ENCODE peak calls at places on chromosomes 13 and 19, in four cellular contexts. One of them, this sample, is unnamed.

GRCh38 chr19:6271251-6271650 is 8.5 kb downstream of the MLLT1 start:
- DNase-seq in stimulated activated CD4-positive, alpha-beta T cell treated with anti-CD3 and anti-CD28 coated beads, Interleukin-4, amount 100 ng/mL, for 48 hours: no peak
- DNase-seq in astrocyte of the cerebellum: no peak
- DNase-seq in HEK293T: peak
- DNase-seq in this sample: no peak

GRCh38 chr13:103876571-103876970 is 810.4 kb upstream of the SLC10A2 start:
- DNase-seq in stimulated activated CD4-positive, alpha-beta T cell treated with anti-CD3 and anti-CD28 coated beads, Interleukin-4, amount 100 ng/mL, for 48 hours: no peak
- DNase-seq in astrocyte of the cerebellum: no peak
- DNase-seq in HEK293T: no peak
- DNase-seq in this sample: no peak

GRCh38 chr19:16303755-16304154 is 20.9 kb upstream of the KLF2 start:
- DNase-seq in HEK293T: no peak
- DNase-seq in stimulated activated CD4-positive, alpha-beta T cell treated with anti-CD3 and anti-CD28 coated beads, Interleukin-4, amount 100 ng/mL, for 48 hours: no peak
- DNase-seq in astrocyte of the cerebellum: no peak
- DNase-seq in this sample: no peak

GRCh38 chr19:1407662-1408299 is 395 bp downstream of the DAZAP1 start:
- DNase-seq in stimulated activated CD4-positive, alpha-beta T cell treated with anti-CD3 and anti-CD28 coated beads, Interleukin-4, amount 100 ng/mL, for 48 hours: no peak
- DNase-seq in HEK293T: no peak
- DNase-seq in astrocyte of the cerebellum: no peak
- DNase-seq in this sample: no peak

GRCh38 chr13:77789386-77789785 is 91.9 kb downstream of the SLAIN1 start:
- DNase-seq in HEK293T: no peak
- DNase-seq in astrocyte of the cerebellum: no peak
- DNase-seq in stimulated activated CD4-positive, alpha-beta T cell treated with anti-CD3 and anti-CD28 coated beads, Interleukin-4, amount 100 ng/mL, for 48 hours: no peak
- DNase-seq in this sample: no peak

GRCh38 chr19:17475541-17476115 is 5.3 kb downstream of the SLC27A1 start:
- DNase-seq in astrocyte of the cerebellum: peak
- DNase-seq in HEK293T: no peak
- DNase-seq in stimulated activated CD4-positive, alpha-beta T cell treated with anti-CD3 and anti-CD28 coated beads, Interleukin-4, amount 100 ng/mL, for 48 hours: no peak
- DNase-seq in this sample: no peak

GRCh38 chr13:31048521-31048920 is 113.2 kb downstream of the HSPH1 start:
- DNase-seq in astrocyte of the cerebellum: no peak
- DNase-seq in stimulated activated CD4-positive, alpha-beta T cell treated with anti-CD3 and anti-CD28 coated beads, Interleukin-4, amount 100 ng/mL, for 48 hours: no peak
- DNase-seq in HEK293T: no peak
- DNase-seq in this sample: no peak

GRCh38 chr19:4455742-4456565 is 1.6 kb downstream of the UBXN6 start:
- DNase-seq in stimulated activated CD4-positive, alpha-beta T cell treated with anti-CD3 and anti-CD28 coated beads, Interleukin-4, amount 100 ng/mL, for 48 hours: no peak
- DNase-seq in astrocyte of the cerebellum: peak
- DNase-seq in HEK293T: no peak
- DNase-seq in this sample: peak

GRCh38 chr13:101514695-101515275 is 62.3 kb downstream of the ITGBL1 start:
- DNase-seq in stimulated activated CD4-positive, alpha-beta T cell treated with anti-CD3 and anti-CD28 coated beads, Interleukin-4, amount 100 ng/mL, for 48 hours: no peak
- DNase-seq in HEK293T: peak
- DNase-seq in astrocyte of the cerebellum: peak
- DNase-seq in this sample: peak

GRCh38 chr13:72457151-72457550 is 270.3 kb downstream of the MZT1 start:
- DNase-seq in HEK293T: no peak
- DNase-seq in stimulated activated CD4-positive, alpha-beta T cell treated with anti-CD3 and anti-CD28 coated beads, Interleukin-4, amount 100 ng/mL, for 48 hours: no peak
- DNase-seq in astrocyte of the cerebellum: no peak
- DNase-seq in this sample: no peak

GRCh38 chr19:48443262-48443661 is 2.5 kb upstream of the GRWD1 start:
- DNase-seq in stimulated activated CD4-positive, alpha-beta T cell treated with anti-CD3 and anti-CD28 coated beads, Interleukin-4, amount 100 ng/mL, for 48 hours: no peak
- DNase-seq in HEK293T: no peak
- DNase-seq in astrocyte of the cerebellum: no peak
- DNase-seq in this sample: no peak

GRCh38 chr13:28475916-28476725 is 18.8 kb downstream of the FLT1 start:
- DNase-seq in stimulated activated CD4-positive, alpha-beta T cell treated with anti-CD3 and anti-CD28 coated beads, Interleukin-4, amount 100 ng/mL, for 48 hours: no peak
- DNase-seq in HEK293T: no peak
- DNase-seq in astrocyte of the cerebellum: peak
- DNase-seq in this sample: no peak

GRCh38 chr13:64640002-64640401 is 2590.1 kb downstream of the PCDH9 start:
- DNase-seq in HEK293T: peak
- DNase-seq in stimulated activated CD4-positive, alpha-beta T cell treated with anti-CD3 and anti-CD28 coated beads, Interleukin-4, amount 100 ng/mL, for 48 hours: no peak
- DNase-seq in astrocyte of the cerebellum: no peak
- DNase-seq in this sample: peak

GRCh38 chr13:30763786-30764440 is 28.6 kb downstream of the ALOX5AP start:
- DNase-seq in astrocyte of the cerebellum: no peak
- DNase-seq in stimulated activated CD4-positive, alpha-beta T cell treated with anti-CD3 and anti-CD28 coated beads, Interleukin-4, amount 100 ng/mL, for 48 hours: no peak
- DNase-seq in HEK293T: no peak
- DNase-seq in this sample: no peak

GRCh38 chr19:532578-533484 is 1.3 kb downstream of the CDC34 start:
- DNase-seq in stimulated activated CD4-positive, alpha-beta T cell treated with anti-CD3 and anti-CD28 coated beads, Interleukin-4, amount 100 ng/mL, for 48 hours: no peak
- DNase-seq in HEK293T: no peak
- DNase-seq in astrocyte of the cerebellum: peak
- DNase-seq in this sample: no peak

GRCh38 chr19:55451522-55452380 is 8.7 kb upstream of the SHISA7 start:
- DNase-seq in astrocyte of the cerebellum: no peak
- DNase-seq in stimulated activated CD4-positive, alpha-beta T cell treated with anti-CD3 and anti-CD28 coated beads, Interleukin-4, amount 100 ng/mL, for 48 hours: no peak
- DNase-seq in HEK293T: no peak
- DNase-seq in this sample: no peak

GRCh38 chr19:53903055-53903680 is 5.9 kb upstream of the CACNG7 start:
- DNase-seq in HEK293T: no peak
- DNase-seq in astrocyte of the cerebellum: peak
- DNase-seq in stimulated activated CD4-positive, alpha-beta T cell treated with anti-CD3 and anti-CD28 coated beads, Interleukin-4, amount 100 ng/mL, for 48 hours: no peak
- DNase-seq in this sample: no peak

GRCh38 chr19:43504426-43505185 is at the start of gene PHLDB3:
- DNase-seq in HEK293T: peak
- DNase-seq in astrocyte of the cerebellum: no peak
- DNase-seq in stimulated activated CD4-positive, alpha-beta T cell treated with anti-CD3 and anti-CD28 coated beads, Interleukin-4, amount 100 ng/mL, for 48 hours: peak
- DNase-seq in this sample: peak

GRCh38 chr19:8210660-8211101 is 1.5 kb downstream of the CERS4 start:
- DNase-seq in stimulated activated CD4-positive, alpha-beta T cell treated with anti-CD3 and anti-CD28 coated beads, Interleukin-4, amount 100 ng/mL, for 48 hours: no peak
- DNase-seq in HEK293T: no peak
- DNase-seq in astrocyte of the cerebellum: no peak
- DNase-seq in this sample: peak

This sample was measured in NCI-H510A treated with DMSO at 0.1 percent for 48 hours.